ENCODE peak calls at places on chromosomes 13 and 19, in seven cellular contexts. S, A, L, T, P, B and F are unnamed samples.

GRCh38 chr19:56840452-56841193 is at the start of the genes PEG3 and ZIM2:
- DNase-seq in S (peak; percentile 35), A (no peak), L (no peak), T (peak; percentile 85), P (no peak), B (peak; percentile 88), F (peak; percentile 48)

GRCh38 chr13:33180009-33180804 is 105.3 kb downstream of the STARD13 start:
- DNase-seq in S (no peak), A (no peak), L (no peak), T (peak; percentile 20), P (no peak), B (no peak), F (no peak)

GRCh38 chr19:33496496-33496895 is 25.1 kb downstream of the PEPD start:
- DNase-seq in S (no peak), A (no peak), L (no peak), T (no peak), P (no peak), B (no peak), F (no peak)

GRCh38 chr13:44140146-44140545 is 233.5 kb upstream of the SERP2 start:
- DNase-seq in S (no peak), A (no peak), L (no peak), T (peak; percentile 16), P (no peak), B (no peak), F (peak; percentile 62)

GRCh38 chr13:93752506-93752905 is 525.9 kb downstream of the GPC6 start:
- DNase-seq in S (no peak), A (no peak), L (no peak), T (no peak), P (no peak), B (no peak), F (no peak)

GRCh38 chr19:29530549-29531457 is 5.0 kb downstream of the VSTM2B start:
- DNase-seq in S (no peak), A (no peak), L (no peak), T (no peak), P (no peak), B (no peak), F (no peak)

GRCh38 chr13:20227288-20227687 is 4.8 kb downstream of the GJB6 start:
- DNase-seq in S (no peak), A (no peak), L (no peak), T (no peak), P (no peak), B (no peak), F (no peak)

GRCh38 chr19:55437410-55437809 is 5.7 kb downstream of the SHISA7 start:
- DNase-seq in S (no peak), A (peak; percentile 40), L (no peak), T (peak; percentile 46), P (no peak), B (no peak), F (no peak)

GRCh38 chr13:78341032-78341431 is 262.3 kb downstream of the POU4F1 start:
- DNase-seq in S (no peak), A (no peak), L (no peak), T (no peak), P (no peak), B (no peak), F (no peak)

GRCh38 chr13:30734434-30734833 is 909 bp upstream of the ALOX5AP start:
- DNase-seq in S (no peak), A (no peak), L (no peak), T (no peak), P (no peak), B (no peak), F (no peak)

GRCh38 chr13:30600470-30600869 is 17.2 kb upstream of the USPL1 start:
- DNase-seq in S (peak; percentile 40), A (no peak), L (no peak), T (no peak), P (no peak), B (no peak), F (no peak)

GRCh38 chr13:30338331-30338851 is 31.0 kb upstream of the KATNAL1 start:
- DNase-seq in S (no peak), A (peak; percentile 74), L (no peak), T (no peak), P (no peak), B (no peak), F (no peak)

GRCh38 chr19:15618321-15618720 is 3.3 kb downstream of the CYP4F8 start:
- DNase-seq in S (no peak), A (no peak), L (no peak), T (no peak), P (no peak), B (no peak), F (no peak)

GRCh38 chr13:112941349-112941748 is 27.7 kb upstream of the MCF2L start:
- DNase-seq in S (no peak), A (no peak), L (no peak), T (no peak), P (no peak), B (no peak), F (no peak)

GRCh38 chr19:19732579-19733501 is at the start of gene ZNF14:
- DNase-seq in S (peak; percentile 83), A (peak; percentile 91), L (peak; percentile 98), T (peak; percentile 91), P (peak; percentile 84), B (peak; percentile 94), F (peak; percentile 95)
- TF ChIP-seq POLR2A in S (peak; percentile 46), A (peak; percentile 94), L (peak; percentile 92), T (peak; percentile 84), P (peak; percentile 95), B (peak; percentile 87), F (peak; percentile 70)

GRCh38 chr19:17305517-17306284 is at the start of gene MRPL34:
- DNase-seq in S (peak; percentile 98), A (peak; percentile 99), L (peak; percentile 70), T (peak; percentile 99), P (peak; percentile 99), B (peak; percentile 97), F (peak; percentile 98)
- TF ChIP-seq POLR2A in S (peak; percentile 81), A (peak; percentile 51), L (peak; percentile 52), T (peak; percentile 61), P (peak; percentile 73), B (peak; percentile 91), F (peak; percentile 72)

DNA sequence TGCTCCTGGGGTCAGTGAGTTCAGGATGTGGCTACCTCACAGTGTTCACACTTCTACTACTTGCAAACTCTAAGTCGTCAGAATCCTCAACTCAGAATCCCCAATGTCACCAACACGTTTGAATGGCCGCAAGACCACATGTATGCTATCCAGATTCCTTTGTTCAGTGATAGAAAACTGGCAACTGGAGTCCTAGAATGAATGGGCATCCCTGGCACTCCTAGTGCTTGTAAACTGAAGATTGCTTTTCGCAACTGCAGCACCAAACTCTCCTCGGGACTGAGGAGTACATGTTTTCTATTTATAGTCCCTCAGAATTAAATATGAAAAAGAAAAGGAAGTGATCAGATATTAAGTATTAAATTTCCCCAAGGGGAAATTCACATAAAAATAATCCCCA is 4.9 kb downstream of the SMAD9 start:
- DNase-seq in S (no peak), A (no peak), L (no peak), T (no peak), P (no peak), B (no peak), F (no peak)
- TF ChIP-seq POLR2A in S (no peak), A (no peak), L (no peak), T (no peak), P (no peak), B (no peak), F (no peak)

DNA sequence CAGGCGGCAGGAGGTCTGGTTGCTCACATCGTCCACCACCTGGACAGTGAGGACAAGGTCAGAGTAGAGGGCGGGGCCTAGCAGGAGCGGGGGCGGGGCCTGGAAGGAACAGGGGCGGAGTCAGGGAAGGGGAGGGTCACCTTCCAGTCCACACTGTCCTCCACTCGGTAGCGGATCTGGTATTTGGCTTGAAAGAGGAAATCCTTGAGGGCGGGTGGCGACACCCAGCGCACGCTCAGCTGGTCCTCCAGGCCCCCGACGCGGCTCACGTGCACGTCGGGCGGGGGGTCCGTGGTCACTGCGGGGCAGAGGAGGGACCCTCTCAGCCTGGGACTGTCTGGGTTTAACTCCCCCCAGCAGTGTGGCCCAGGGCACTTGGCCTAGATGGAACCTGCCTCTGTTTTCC is 8.2 kb downstream of the REX1BD start:
- DNase-seq in S (peak; percentile 73), A (peak; percentile 10), L (no peak), T (peak; percentile 41), P (no peak), B (peak; percentile 43), F (peak; percentile 63)
- TF ChIP-seq POLR2A in S (no peak), A (no peak), L (no peak), T (no peak), P (no peak), B (no peak), F (no peak)

GRCh38 chr19:31297991-31298390 is 51.2 kb downstream of the TSHZ3 start:
- DNase-seq in S (no peak), A (no peak), L (no peak), T (no peak), P (no peak), B (no peak), F (no peak)

GRCh38 chr19:31296741-31297390 is 52.4 kb downstream of the TSHZ3 start:
- DNase-seq in S (no peak), A (no peak), L (no peak), T (no peak), P (no peak), B (no peak), F (no peak)

GRCh38 chr19:31292639-31293185 is 56.5 kb downstream of the TSHZ3 start:
- DNase-seq in S (no peak), A (no peak), L (no peak), T (no peak), P (no peak), B (no peak), F (no peak)

GRCh38 chr19:31290926-31291590 is 58.2 kb downstream of the TSHZ3 start:
- DNase-seq in S (no peak), A (no peak), L (no peak), T (no peak), P (no peak), B (no peak), F (no peak)

DNA sequence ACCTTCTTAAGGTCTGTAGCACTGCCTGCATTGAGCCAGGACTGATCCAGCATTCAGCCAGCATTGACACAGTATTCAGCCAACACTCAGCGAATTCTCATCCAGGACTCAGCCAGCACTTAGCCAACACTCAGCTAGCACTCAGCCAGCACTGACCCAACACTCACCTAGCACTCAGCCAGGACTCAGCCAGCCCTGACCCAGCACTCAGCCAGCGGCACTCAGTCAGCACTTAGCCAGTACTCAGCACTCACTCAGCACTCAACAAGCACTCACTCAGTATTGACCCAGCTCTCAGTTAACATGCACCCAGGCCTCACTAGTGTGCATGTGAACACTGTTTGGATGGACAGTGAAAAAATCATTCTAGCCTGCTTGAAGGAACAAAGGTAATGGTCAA is 55.0 kb downstream of the TSHZ3 start:
- DNase-seq in S (no peak), A (no peak), L (no peak), T (no peak), P (no peak), B (peak; percentile 2), F (no peak)
- TF ChIP-seq POLR2A in S (no peak), A (no peak), L (no peak), T (no peak), P (no peak), B (no peak), F (no peak)